ENCODE peak calls at places on chromosomes 13 and 19, in ten cellular contexts. H is cardiac muscle cell, T is endothelial cell of umbilical vein, J is stomach, Q is Caco-2, E is OCI-LY7, G is AG04450, W is kidney epithelial cell, K is astrocyte of the spinal cord, F is testis. U is an unnamed sample.

GRCh38 chr13:24631922-24632321 is 48.3 kb upstream of the ATP12A start:
- DNase-seq in H (no peak), T (no peak), J (no peak), Q (no peak), E (no peak), G (no peak), W (no peak), K (no peak), F (no peak), U (no peak)

GRCh38 chr19:13459351-13459750 is 46.9 kb downstream of the CACNA1A start:
- DNase-seq in H (no peak), T (no peak), J (no peak), Q (no peak), E (no peak), G (no peak), W (no peak), K (no peak), F (no peak), U (no peak)

GRCh38 chr13:92122454-92122853 is 724.0 kb downstream of the GPC5 start:
- DNase-seq in H (peak), T (no peak), J (no peak), Q (no peak), E (no peak), G (no peak), W (no peak), K (no peak), F (no peak), U (peak)

GRCh38 chr13:113304121-113304520 is 7.1 kb downstream of the LAMP1 start:
- DNase-seq in H (no peak), T (no peak), J (no peak), Q (no peak), E (no peak), G (no peak), W (no peak), K (no peak), F (no peak), U (no peak)

GRCh38 chr19:3516675-3517207 is 10.6 kb downstream of the FZR1 start:
- DNase-seq in H (no peak), T (no peak), J (peak), Q (no peak), E (peak), G (no peak), W (no peak), K (no peak), F (no peak), U (no peak)

GRCh38 chr13:45278096-45278645 is 62.8 kb downstream of the TPT1 start:
- DNase-seq in H (peak), T (peak), J (no peak), Q (no peak), E (no peak), G (no peak), W (no peak), K (no peak), F (no peak), U (peak)

GRCh38 chr19:35736913-35737886 is 5.1 kb downstream of the IGFLR1 start:
- DNase-seq in H (no peak), T (no peak), J (no peak), Q (no peak), E (peak), G (no peak), W (no peak), K (no peak), F (no peak), U (no peak)

GRCh38 chr19:42468273-42468796 is 25.6 kb upstream of the CXCL17 start:
- DNase-seq in H (peak), T (no peak), J (no peak), Q (peak), E (no peak), G (peak), W (no peak), K (peak), F (no peak), U (peak)

GRCh38 chr13:33799950-33800592 is 17.9 kb upstream of the RFC3 start:
- DNase-seq in H (peak), T (peak), J (no peak), Q (no peak), E (peak), G (no peak), W (no peak), K (peak), F (no peak), U (peak)

GRCh38 chr19:51246153-51246552 is 4.7 kb upstream of the SIGLECL1 start:
- DNase-seq in H (peak), T (no peak), J (no peak), Q (no peak), E (no peak), G (no peak), W (peak), K (no peak), F (no peak), U (no peak)

GRCh38 chr19:1568320-1569019 is at the start of gene MEX3D:
- DNase-seq in H (peak), T (peak), J (peak), Q (peak), E (peak), G (no peak), W (no peak), K (peak), F (peak), U (peak)

GRCh38 chr13:71860547-71861131 is 6.4 kb downstream of the DACH1 start:
- DNase-seq in H (no peak), T (peak), J (no peak), Q (no peak), E (no peak), G (no peak), W (no peak), K (no peak), F (no peak), U (no peak)

GRCh38 chr19:19171821-19172532 is 1.9 kb upstream of the MEF2B start:
- DNase-seq in H (peak), T (no peak), J (no peak), Q (no peak), E (peak), G (peak), W (no peak), K (peak), F (no peak), U (peak)

GRCh38 chr19:14147797-14148605 is 11.6 kb upstream of the ASF1B start:
- DNase-seq in H (peak), T (peak), J (peak), Q (peak), E (peak), G (peak), W (peak), K (peak), F (peak), U (peak)

GRCh38 chr19:1173160-1173844 is 766 bp downstream of the SBNO2 start:
- DNase-seq in H (no peak), T (no peak), J (no peak), Q (no peak), E (peak), G (no peak), W (no peak), K (no peak), F (no peak), U (no peak)

GRCh38 chr13:48029859-48030258 is 7.7 kb upstream of the NUDT15 start:
- DNase-seq in H (no peak), T (no peak), J (no peak), Q (no peak), E (no peak), G (no peak), W (no peak), K (no peak), F (no peak), U (no peak)
- TF ChIP-seq CTCF in H (no peak), T (no peak), J (no peak), Q (no peak), E (no peak), G (no peak), W (no peak), K (no peak), F (no peak), U (no peak)

GRCh38 chr13:109253316-109253715 is 533.1 kb downstream of the IRS2 start:
- DNase-seq in H (no peak), T (no peak), J (no peak), Q (no peak), E (no peak), G (no peak), W (no peak), K (no peak), F (no peak), U (no peak)

GRCh38 chr13:109255457-109255856 is 530.9 kb downstream of the IRS2 start:
- DNase-seq in H (no peak), T (no peak), J (no peak), Q (no peak), E (no peak), G (no peak), W (no peak), K (no peak), F (no peak), U (no peak)

GRCh38 chr13:109254271-109254670 is 532.1 kb downstream of the IRS2 start:
- DNase-seq in H (no peak), T (no peak), J (no peak), Q (no peak), E (no peak), G (no peak), W (no peak), K (no peak), F (no peak), U (no peak)

GRCh38 chr13:109249780-109250528 is 536.4 kb downstream of the IRS2 start:
- DNase-seq in H (no peak), T (no peak), J (no peak), Q (no peak), E (no peak), G (no peak), W (no peak), K (no peak), F (no peak), U (no peak)

GRCh38 chr13:109251958-109252357 is 534.4 kb downstream of the IRS2 start:
- DNase-seq in H (no peak), T (peak), J (no peak), Q (no peak), E (no peak), G (no peak), W (no peak), K (no peak), F (no peak), U (no peak)
- H3K4me3 ChIP-seq in H (no peak), T (no peak), J (no peak), Q (no peak), E (no peak), G (no peak), W (no peak), K (no peak), F (no peak), U (no peak)

GRCh38 chr19:45128109-45128508 is 32.7 kb downstream of the NKPD1 start:
- DNase-seq in H (no peak), T (no peak), J (no peak), Q (no peak), E (no peak), G (no peak), W (no peak), K (no peak), F (no peak), U (no peak)

GRCh38 chr19:45126654-45127053 is 33.7 kb downstream of the PPP1R37 start:
- DNase-seq in H (no peak), T (no peak), J (no peak), Q (no peak), E (no peak), G (no peak), W (no peak), K (no peak), F (no peak), U (no peak)

GRCh38 chr19:45124021-45124420 is 31.0 kb downstream of the PPP1R37 start:
- DNase-seq in H (no peak), T (no peak), J (no peak), Q (no peak), E (no peak), G (no peak), W (no peak), K (no peak), F (no peak), U (no peak)

GRCh38 chr19:45125360-45125759 is 32.4 kb downstream of the PPP1R37 start:
- DNase-seq in H (no peak), T (no peak), J (no peak), Q (no peak), E (no peak), G (no peak), W (no peak), K (no peak), F (no peak), U (no peak)

GRCh38 chr19:45125975-45126493 is 33.1 kb downstream of the PPP1R37 start:
- DNase-seq in H (peak), T (peak), J (peak), Q (peak), E (peak), G (peak), W (no peak), K (peak), F (peak), U (peak)
- TF ChIP-seq CTCF in H (peak), T (peak), J (peak), Q (peak), E (peak), G (peak), W (peak), K (peak), F (peak), U (peak)

DNA sequence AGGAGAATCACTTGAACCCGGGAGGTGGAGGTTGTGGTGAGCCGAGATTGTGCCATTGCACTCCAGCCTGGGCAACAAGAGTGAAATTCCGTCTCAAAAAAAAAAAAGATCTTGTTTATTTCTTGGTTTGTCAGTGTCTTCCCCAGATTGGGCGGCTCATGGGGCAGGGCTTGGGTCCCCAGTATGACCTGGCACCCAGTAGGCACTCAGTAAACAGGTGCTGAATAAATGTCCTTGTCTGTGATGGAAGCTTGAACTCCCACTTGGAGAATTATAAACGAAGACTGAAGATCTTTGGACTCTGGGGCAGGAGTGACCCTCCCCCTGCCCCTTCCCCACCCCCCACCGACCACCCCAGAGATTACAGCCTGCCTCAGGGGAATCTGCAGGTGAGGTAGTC is 9.9 kb upstream of the FUT5 start:
- DNase-seq in H (no peak), T (no peak), J (no peak), Q (no peak), E (no peak), G (no peak), W (no peak), K (no peak), F (no peak), U (no peak)
- H3K4me3 ChIP-seq in H (no peak), T (no peak), J (no peak), Q (no peak), E (no peak), G (no peak), W (no peak), K (no peak), F (no peak), U (no peak)

DNA sequence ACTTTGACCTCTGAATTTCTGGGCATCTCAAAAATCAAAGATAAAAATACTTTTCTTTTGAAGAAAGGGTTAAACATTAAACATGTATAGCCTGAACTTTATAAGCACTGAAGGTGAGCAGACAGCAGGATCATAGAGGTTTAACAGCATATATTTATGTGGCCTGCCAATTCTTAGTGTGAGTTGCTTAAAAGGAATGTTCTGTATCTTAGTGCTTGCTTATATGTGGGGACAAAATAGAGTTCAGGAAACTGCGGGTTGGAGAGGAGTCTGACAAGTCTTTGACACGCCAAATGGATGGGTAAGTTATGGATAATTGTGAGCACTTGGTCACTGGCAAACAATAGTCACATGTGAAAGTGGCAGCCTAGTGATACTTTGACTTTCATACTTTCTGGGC is 1419.4 kb upstream of the SPRY2 start:
- DNase-seq in H (no peak), T (no peak), J (no peak), Q (no peak), E (no peak), G (no peak), W (no peak), K (no peak), F (no peak), U (no peak)
- TF ChIP-seq CTCF in H (no peak), T (no peak), J (no peak), Q (no peak), E (no peak), G (no peak), W (no peak), K (no peak), F (no peak), U (no peak)

GRCh38 chr19:32750441-32751055 is 31.0 kb downstream of the TDRD12 start:
- DNase-seq in H (peak), T (no peak), J (no peak), Q (no peak), E (no peak), G (no peak), W (no peak), K (no peak), F (no peak), U (no peak)

GRCh38 chr19:32748948-32749347 is 29.4 kb downstream of the TDRD12 start:
- DNase-seq in H (no peak), T (no peak), J (no peak), Q (no peak), E (no peak), G (no peak), W (no peak), K (no peak), F (no peak), U (no peak)

GRCh38 chr19:32751066-32751465 is 31.5 kb downstream of the TDRD12 start:
- DNase-seq in H (no peak), T (no peak), J (no peak), Q (no peak), E (no peak), G (no peak), W (no peak), K (no peak), F (no peak), U (no peak)

GRCh38 chr19:32748497-32748896 is 28.9 kb downstream of the TDRD12 start:
- DNase-seq in H (no peak), T (no peak), J (no peak), Q (no peak), E (peak), G (no peak), W (no peak), K (no peak), F (no peak), U (no peak)

DNA sequence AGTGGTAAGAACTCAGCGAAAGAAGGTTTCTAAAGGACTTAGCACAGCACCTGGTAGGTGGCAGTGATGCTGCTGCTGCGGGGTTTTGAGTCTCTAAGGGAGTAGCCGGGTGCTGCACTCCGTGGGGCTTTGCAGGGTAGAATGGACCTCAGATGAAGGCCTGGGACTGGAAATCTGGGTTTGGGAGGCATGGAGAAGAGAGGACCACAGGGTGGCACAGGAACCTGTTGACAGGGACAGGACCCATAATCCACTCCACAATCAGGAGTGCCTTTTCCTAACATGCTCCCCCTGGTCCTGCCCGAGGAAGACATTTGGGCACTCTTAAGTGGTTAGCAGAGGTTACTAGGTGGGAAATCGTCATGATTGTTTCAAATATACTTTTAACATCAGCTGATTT is 29.8 kb downstream of the TDRD12 start:
- DNase-seq in H (no peak), T (no peak), J (no peak), Q (no peak), E (no peak), G (no peak), W (no peak), K (no peak), F (no peak), U (no peak)
- H3K4me3 ChIP-seq in H (no peak), T (no peak), J (no peak), Q (no peak), E (no peak), G (no peak), W (no peak), K (no peak), F (no peak), U (no peak)

DNA sequence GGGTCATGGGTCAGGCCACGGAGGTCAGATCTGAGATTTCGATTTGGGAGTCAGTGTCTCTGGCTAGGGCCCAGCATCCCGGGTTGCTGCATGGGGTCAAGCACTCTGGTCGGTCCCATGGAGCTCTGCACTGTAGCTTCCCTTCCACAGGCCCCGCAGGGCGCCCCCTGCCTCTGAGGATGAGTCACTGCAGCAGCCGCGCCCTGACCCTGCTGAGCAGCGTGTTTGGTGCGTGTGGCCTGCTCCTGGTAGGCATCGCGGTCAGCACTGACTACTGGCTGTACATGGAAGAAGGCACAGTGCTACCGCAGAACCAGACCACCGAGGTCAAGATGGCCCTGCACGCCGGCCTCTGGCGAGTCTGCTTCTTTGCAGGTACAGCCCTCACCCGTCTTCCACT is 3.6 kb downstream of the CACNG7 start:
- DNase-seq in H (no peak), T (no peak), J (no peak), Q (no peak), E (peak), G (no peak), W (no peak), K (no peak), F (peak), U (no peak)
- TF ChIP-seq CTCF in H (peak), T (peak), J (no peak), Q (no peak), E (peak), G (peak), W (no peak), K (peak), F (peak), U (peak)

GRCh38 chr19:45255611-45256157 is 4.6 kb downstream of the MARK4 start:
- DNase-seq in H (no peak), T (no peak), J (no peak), Q (no peak), E (no peak), G (no peak), W (no peak), K (no peak), F (peak), U (no peak)

GRCh38 chr19:45254044-45254531 is 3.0 kb downstream of the MARK4 start:
- DNase-seq in H (no peak), T (no peak), J (no peak), Q (no peak), E (no peak), G (no peak), W (no peak), K (no peak), F (no peak), U (no peak)

GRCh38 chr19:45250832-45251451 is at the start of gene MARK4:
- DNase-seq in H (peak), T (peak), J (peak), Q (no peak), E (peak), G (no peak), W (no peak), K (peak), F (peak), U (peak)

GRCh38 chr19:45251452-45252354 is 632 bp downstream of the MARK4 start:
- DNase-seq in H (no peak), T (no peak), J (no peak), Q (no peak), E (peak), G (no peak), W (no peak), K (peak), F (no peak), U (peak)

GRCh38 chr19:45253396-45254027 is 2.4 kb downstream of the MARK4 start:
- DNase-seq in H (peak), T (no peak), J (no peak), Q (no peak), E (no peak), G (no peak), W (peak), K (peak), F (no peak), U (peak)
- H3K4me3 ChIP-seq in H (no peak), T (no peak), J (peak), Q (no peak), E (no peak), G (peak), W (no peak), K (no peak), F (no peak), U (no peak)

GRCh38 chr19:6354098-6354674 is 7.1 kb upstream of the CLPP start:
- DNase-seq in H (peak), T (no peak), J (no peak), Q (no peak), E (peak), G (no peak), W (no peak), K (no peak), F (no peak), U (peak)
- TF ChIP-seq CTCF in H (peak), T (peak), J (no peak), Q (peak), E (peak), G (peak), W (peak), K (peak), F (peak), U (peak)